ENCODE peak calls at places on chromosomes 7 and 10, in nine cellular contexts. X, M, Q, O, G, R, I, U and K are unnamed samples.

GRCh38 chr10:132595850-132596249 is 58.3 kb downstream of the INPP5A start:
- DNase-seq in U (no peak), Q (no peak), X (no peak), M (no peak), R (no peak), O (no peak), G (no peak), I (no peak), K (no peak)

GRCh38 chr7:91512958-91513357 is 248.7 kb downstream of the FZD1 start:
- DNase-seq in Q (no peak), U (no peak), M (peak), I (no peak), R (peak), O (no peak), G (no peak), X (no peak), K (no peak)

GRCh38 chr7:2355079-2356008 is 717 bp downstream of the EIF3B start:
- DNase-seq in M (no peak), U (peak), X (no peak), O (peak), G (peak), R (peak), Q (no peak), I (no peak), K (peak)

GRCh38 chr10:101112799-101113594 is 18.1 kb upstream of the TLX1 start:
- DNase-seq in M (no peak), I (no peak), U (no peak), Q (no peak), X (no peak), R (no peak), G (no peak), O (no peak), K (no peak)

GRCh38 chr10:124469956-124470484 is 8.4 kb downstream of the LHPP start:
- DNase-seq in M (no peak), U (no peak), I (no peak), R (no peak), X (no peak), Q (no peak), O (no peak), G (no peak), K (no peak)

GRCh38 chr7:137994091-137994688 is 7.7 kb downstream of the CREB3L2 start:
- DNase-seq in O (no peak), I (no peak), R (no peak), X (no peak), M (no peak), Q (no peak), U (no peak), G (no peak), K (no peak)

GRCh38 chr10:132290631-132291030 is 17.1 kb downstream of the STK32C start:
- DNase-seq in G (no peak), U (no peak), I (no peak), X (no peak), Q (no peak), R (no peak), M (no peak), O (no peak), K (no peak)

GRCh38 chr7:2904202-2904601 is 60.1 kb upstream of the GNA12 start:
- DNase-seq in X (no peak), G (no peak), O (no peak), R (no peak), Q (no peak), I (no peak), U (no peak), M (no peak), K (no peak)

GRCh38 chr7:1576521-1577253 is 6.9 kb upstream of the PSMG3 start:
- DNase-seq in O (no peak), G (no peak), I (no peak), U (no peak), R (no peak), X (no peak), M (no peak), Q (no peak), K (no peak)

GRCh38 chr7:96084880-96085551 is 236.9 kb downstream of the SLC25A13 start:
- DNase-seq in M (peak), X (peak), R (peak), Q (no peak), G (peak), I (no peak), O (peak), U (no peak), K (no peak)

GRCh38 chr10:96129387-96130325 is at the start of gene ZNF518A:
- DNase-seq in I (peak), R (peak), G (peak), Q (peak), U (peak), X (peak), M (peak), O (peak), K (peak)

GRCh38 chr10:96133135-96133534 is 3.0 kb downstream of the ZNF518A start:
- DNase-seq in X (peak), Q (no peak), R (peak), I (no peak), M (peak), O (peak), U (no peak), G (no peak), K (no peak)

GRCh38 chr10:96125142-96125515 is 5.0 kb upstream of the ZNF518A start:
- DNase-seq in M (peak), O (no peak), I (no peak), X (no peak), Q (no peak), U (no peak), R (peak), G (no peak), K (no peak)

GRCh38 chr10:96124230-96125141 is 5.6 kb upstream of the ZNF518A start:
- DNase-seq in G (peak), U (peak), M (peak), X (peak), O (peak), Q (no peak), I (no peak), R (peak), K (peak)

GRCh38 chr10:96130326-96130758 is 245 bp downstream of the ZNF518A start:
- DNase-seq in G (peak), M (peak), O (peak), Q (peak), R (peak), I (no peak), U (peak), X (peak), K (peak)
- TF ChIP-seq CTCF in G (no peak), M (peak), O (no peak), Q (no peak), R (no peak), I (peak), U (peak), X (no peak), K (no peak)

GRCh38 chr10:72254891-72255568 is 18.7 kb upstream of the DDIT4 start:
- DNase-seq in I (no peak), X (peak), M (peak), R (peak), U (no peak), Q (no peak), O (peak), G (peak), K (peak)
- TF ChIP-seq CTCF in I (no peak), X (no peak), M (no peak), R (no peak), U (no peak), Q (no peak), O (no peak), G (no peak), K (peak)

GRCh38 chr7:12322903-12323300 is 80.8 kb downstream of the VWDE start:
- DNase-seq in G (no peak), R (no peak), O (peak), U (peak), M (no peak), Q (no peak), X (no peak), I (no peak), K (no peak)

GRCh38 chr7:12323415-12323814 is 80.2 kb downstream of the VWDE start:
- DNase-seq in R (no peak), I (no peak), O (no peak), G (no peak), U (no peak), X (no peak), Q (no peak), M (no peak), K (no peak)

GRCh38 chr7:12320241-12320640 is 83.4 kb downstream of the VWDE start:
- DNase-seq in Q (no peak), M (no peak), G (no peak), R (no peak), I (no peak), U (no peak), X (no peak), O (no peak), K (no peak)

GRCh38 chr7:12321248-12321647 is 82.4 kb downstream of the VWDE start:
- DNase-seq in O (no peak), U (no peak), I (no peak), X (no peak), Q (no peak), M (no peak), R (no peak), G (no peak), K (no peak)

GRCh38 chr7:12322287-12322902 is 81.3 kb downstream of the VWDE start:
- DNase-seq in O (peak), M (peak), G (peak), R (peak), X (no peak), U (no peak), I (no peak), Q (no peak), K (peak)
- TF ChIP-seq CTCF in O (peak), M (peak), G (peak), R (peak), X (peak), U (peak), I (peak), Q (peak), K (peak)

DNA sequence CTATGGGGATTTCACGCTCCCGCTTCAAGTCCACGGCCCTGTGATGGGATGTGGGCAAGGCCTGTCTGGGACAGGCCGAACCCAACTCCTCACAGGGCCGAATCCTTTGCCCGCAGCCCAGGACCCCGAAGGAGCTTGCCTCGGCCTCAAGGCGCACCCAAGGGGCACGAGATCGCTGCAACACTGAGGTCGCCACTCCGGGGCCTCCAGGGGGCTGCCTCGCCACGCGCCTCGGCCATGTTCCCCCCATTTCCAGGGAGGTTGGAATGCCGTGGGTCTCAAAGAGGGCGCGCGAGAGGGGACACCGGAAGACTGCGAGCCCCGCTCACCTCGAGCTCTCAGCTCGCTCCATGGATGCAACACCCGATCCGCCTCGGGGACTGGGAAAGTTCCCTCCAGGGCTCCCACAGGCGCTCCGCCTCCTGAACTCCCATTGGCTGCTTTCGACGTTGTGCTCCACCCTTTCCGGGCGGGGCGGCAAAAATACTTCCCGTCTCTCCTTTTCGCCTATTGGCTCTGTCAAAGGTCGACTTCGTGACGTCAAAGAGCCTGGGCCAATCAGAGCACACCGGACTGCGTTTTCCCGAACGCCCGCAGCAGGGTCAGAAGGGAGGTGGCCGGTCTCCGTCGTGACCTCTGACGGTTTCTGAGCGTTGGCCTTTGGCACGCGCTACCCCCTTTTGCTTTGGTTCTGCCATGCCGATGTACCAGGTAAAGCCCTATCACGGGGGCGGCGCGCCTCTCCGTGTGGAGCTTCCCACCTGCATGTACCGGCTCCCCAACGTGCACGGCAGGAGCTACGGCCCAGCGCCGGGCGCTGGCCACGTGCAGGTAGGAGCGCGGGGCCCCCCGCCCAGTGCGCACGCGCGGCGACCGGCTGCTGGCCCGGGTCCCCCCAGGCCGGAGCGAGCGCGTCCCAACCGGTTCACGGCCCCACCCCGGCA is at the start of the genes AIMP2 and PMS2:
- DNase-seq in O (peak), G (peak), X (peak), U (peak), I (peak), M (peak), Q (peak), R (peak), K (peak)
- TF ChIP-seq CTCF in O (no peak), G (no peak), X (no peak), U (peak), I (no peak), M (peak), Q (peak), R (no peak), K (peak)

GRCh38 chr7:69677054-69677847 is 79.0 kb downstream of the AUTS2 start:
- DNase-seq in Q (no peak), G (no peak), M (no peak), O (no peak), X (no peak), R (no peak), U (no peak), I (no peak), K (no peak)
- TF ChIP-seq CTCF in Q (no peak), G (no peak), M (no peak), O (no peak), X (no peak), R (no peak), U (peak), I (no peak), K (peak)